ENCODE peak calls at places on chromosomes 2 and 18, in nine cellular contexts. C is Karpas-422; Y is naive thymus-derived CD4-positive, alpha-beta T cell; I is GM23338; G is fibroblast of the aortic adventitia; R is effector memory CD4-positive, alpha-beta T cell; B is IMR-90; M is SJSA1; N is OCI-LY7. U is an unnamed sample.

GRCh38 chr18:55353391-55353790 is 234.6 kb downstream of the TCF4 start:
- DNase-seq in G (no peak), C (no peak), I (no peak), B (no peak), M (no peak), Y (no peak), N (no peak), R (no peak), U (no peak)

GRCh38 chr2:81583311-81584108 is 1279.0 kb upstream of the LRRTM1 start:
- DNase-seq in I (no peak), C (no peak), Y (no peak), B (no peak), R (no peak), G (no peak), M (no peak), N (no peak), U (no peak)

GRCh38 chr18:37538526-37539205 is 26.9 kb downstream of the CELF4 start:
- DNase-seq in Y (no peak), G (no peak), M (no peak), I (peak; percentile 41), B (no peak), R (no peak), C (no peak), N (no peak), U (no peak)

GRCh38 chr2:13504808-13505207 is 788.1 kb downstream of the TRIB2 start:
- DNase-seq in R (no peak), N (no peak), M (no peak), C (no peak), Y (no peak), B (no peak), G (no peak), I (no peak), U (no peak)

GRCh38 chr2:96118698-96119388 is 2.5 kb upstream of the ADRA2B start:
- DNase-seq in Y (no peak), I (no peak), B (no peak), G (no peak), N (no peak), M (no peak), R (no peak), C (no peak), U (no peak)

GRCh38 chr2:238920053-238920452 is 72.2 kb downstream of the TWIST2 start:
- DNase-seq in G (no peak), B (no peak), Y (no peak), M (no peak), I (no peak), R (no peak), N (no peak), C (no peak), U (no peak)

GRCh38 chr2:236855866-236856855 is 229.5 kb upstream of the COPS8 start:
- DNase-seq in C (no peak), Y (no peak), I (no peak), B (no peak), M (no peak), R (no peak), N (no peak), G (no peak), U (peak; percentile 40)

GRCh38 chr2:44916291-44916690 is 25.2 kb upstream of the SIX3 start:
- DNase-seq in N (no peak), C (no peak), G (no peak), Y (no peak), M (no peak), I (no peak), R (no peak), B (no peak), U (no peak)

GRCh38 chr18:46152436-46152807 is 48.2 kb downstream of the HAUS1 start:
- DNase-seq in B (peak; percentile 83), C (no peak), Y (no peak), I (no peak), G (peak; percentile 65), M (peak; percentile 83), R (no peak), N (no peak), U (no peak)

DNA sequence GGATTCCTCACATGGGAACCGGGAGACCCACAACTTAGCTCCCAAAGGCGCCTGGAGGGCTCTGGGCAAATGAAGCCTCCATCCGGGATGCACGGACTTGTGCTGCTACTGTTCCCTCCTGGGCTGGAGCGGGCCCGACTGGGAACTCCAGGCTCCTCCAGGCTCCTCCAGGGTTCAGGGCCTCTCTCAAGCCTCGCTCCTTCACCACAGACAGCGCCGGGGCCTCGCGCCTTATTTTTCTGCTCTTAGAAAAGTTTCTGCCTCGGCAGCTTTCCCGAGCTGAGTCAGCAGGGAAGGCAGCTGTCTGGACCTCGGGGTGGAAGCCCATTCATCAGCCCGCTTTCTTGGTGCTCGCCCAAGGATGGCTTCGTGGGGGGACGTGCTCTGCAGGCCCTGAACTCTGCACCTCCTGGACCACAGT is 13.0 kb upstream of the TEX51 start:
- DNase-seq in B (peak; percentile 28), Y (no peak), G (peak; percentile 33), R (no peak), I (peak; percentile 44), M (peak; percentile 38), C (no peak), N (no peak), U (no peak)
- H3K4me3 ChIP-seq in B (no peak overlapping the region), Y (no peak overlapping the region), G (peak overlapping the region; percentile 44), R (no peak overlapping the region), I (peak overlapping the region; percentile 53), M (no peak overlapping the region), C (no peak overlapping the region), N (no peak overlapping the region), U (peak overlapping the region; percentile 33)

GRCh38 chr2:19901458-19902271 is at the start of gene TTC32:
- DNase-seq in I (peak; percentile 93), N (peak; percentile 94), C (peak; percentile 97), B (peak; percentile 94), Y (peak; percentile 95), R (peak; percentile 92), M (peak; percentile 94), G (peak; percentile 97), U (peak; percentile 96)

GRCh38 chr2:19901201-19901457 is 654 bp downstream of the TTC32 start:
- DNase-seq in B (no peak), I (no peak), Y (no peak), R (no peak), C (no peak), M (no peak), N (no peak), G (no peak), U (no peak)

GRCh38 chr2:19898592-19899329 is 3.0 kb downstream of the TTC32 start:
- DNase-seq in B (no peak), G (no peak), R (no peak), I (no peak), N (no peak), Y (no peak), C (no peak), M (no peak), U (no peak)

GRCh38 chr2:19900536-19901200 is 1.1 kb downstream of the TTC32 start:
- DNase-seq in C (peak; percentile 57), M (no peak), Y (peak; percentile 52), B (no peak), N (peak; percentile 47), R (no peak), I (peak; percentile 11), G (peak; percentile 44), U (no peak)

DNA sequence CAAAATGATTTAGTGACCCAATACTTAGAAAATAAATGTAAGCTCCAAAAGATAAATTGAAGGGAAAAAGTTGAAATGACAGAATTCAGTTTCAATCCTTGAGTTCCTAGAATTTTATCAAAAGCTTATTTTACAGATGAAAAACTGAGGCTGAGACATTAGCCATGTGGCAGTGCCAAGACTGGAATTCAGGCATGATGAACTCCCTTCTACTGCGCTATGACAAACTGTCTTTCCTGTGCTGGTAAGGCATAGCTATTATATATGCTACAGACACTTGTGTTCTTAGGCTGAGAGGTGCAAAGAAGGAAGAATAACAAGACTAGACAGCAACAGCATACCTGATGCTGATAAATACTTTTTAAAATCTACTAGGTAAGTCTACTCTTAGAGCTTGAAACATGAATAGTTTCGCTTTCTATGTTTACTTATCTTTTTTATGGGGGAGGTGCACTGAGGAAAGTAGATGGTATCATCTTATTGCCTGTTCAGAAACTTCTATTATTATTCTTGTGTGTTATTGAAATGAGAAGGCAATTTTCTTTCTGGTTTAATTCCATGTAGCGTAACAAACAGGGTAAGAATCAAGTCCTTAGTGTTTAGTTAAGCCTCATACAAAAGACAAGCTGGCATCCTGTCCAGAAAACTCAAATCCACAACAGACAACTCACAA is 1.8 kb downstream of the TTC32 start:
- DNase-seq in B (no peak), G (no peak), R (no peak), I (no peak), N (peak; percentile 12), C (no peak), M (no peak), Y (no peak), U (no peak)
- H3K4me3 ChIP-seq in B (peak overlapping the region; percentile 76), G (peak overlapping the region; percentile 94), R (peak overlapping the region; percentile 87), I (peak overlapping the region; percentile 78), N (peak overlapping the region; percentile 89), C (peak overlapping the region; percentile 82), M (peak overlapping the region; percentile 72), Y (peak overlapping the region; percentile 95), U (peak overlapping the region; percentile 79)

DNA sequence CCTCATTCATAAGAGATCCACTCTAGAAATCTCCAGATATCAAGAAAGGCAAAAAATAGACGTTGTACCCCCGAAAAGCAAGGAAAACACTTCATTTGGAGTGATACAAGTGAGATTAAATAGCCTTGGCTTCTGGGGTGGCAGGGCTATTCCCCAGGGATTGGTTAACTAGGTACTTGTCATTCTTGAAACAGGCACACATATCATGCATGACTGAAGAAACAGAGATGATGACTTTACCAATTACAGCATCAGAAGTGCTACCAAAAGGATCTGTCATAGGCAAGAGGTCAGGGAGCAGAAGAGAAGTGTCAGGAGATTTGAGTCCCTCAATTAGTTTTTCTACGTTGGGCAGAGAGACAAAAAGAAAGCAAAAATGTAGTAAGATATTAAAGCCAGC is 45.2 kb upstream of the NFU1 start:
- DNase-seq in C (peak; percentile 66), R (no peak), N (peak; percentile 30), B (no peak), Y (no peak), M (no peak), I (no peak), G (no peak), U (no peak)
- H3K4me3 ChIP-seq in C (no peak overlapping the region), R (no peak overlapping the region), N (no peak overlapping the region), B (no peak overlapping the region), Y (no peak overlapping the region), M (no peak overlapping the region), I (no peak overlapping the region), G (no peak overlapping the region), U (no peak overlapping the region)

GRCh38 chr18:5518179-5518770 is 25.5 kb downstream of the EPB41L3 start:
- DNase-seq in Y (no peak), I (no peak), R (no peak), N (no peak), M (no peak), B (no peak), C (no peak), G (no peak), U (no peak)

GRCh38 chr18:5518899-5519371 is 24.9 kb downstream of the EPB41L3 start:
- DNase-seq in M (no peak), N (no peak), C (no peak), R (no peak), G (peak; percentile 80), I (no peak), Y (no peak), B (peak; percentile 71), U (no peak)

GRCh38 chr18:5521000-5521399 is 22.8 kb downstream of the EPB41L3 start:
- DNase-seq in B (no peak), Y (no peak), G (no peak), N (no peak), R (no peak), C (no peak), M (no peak), I (no peak), U (no peak)

GRCh38 chr18:5520464-5520863 is 23.3 kb downstream of the EPB41L3 start:
- DNase-seq in R (no peak), C (no peak), G (no peak), B (no peak), I (no peak), M (no peak), Y (no peak), N (no peak), U (no peak)

GRCh38 chr18:5519448-5520362 is 24.1 kb downstream of the EPB41L3 start:
- DNase-seq in N (no peak), I (peak; percentile 14), C (no peak), B (peak; percentile 17), M (no peak), R (no peak), Y (no peak), G (peak; percentile 73), U (no peak)
- H3K4me3 ChIP-seq in N (no peak overlapping the region), I (no peak overlapping the region), C (no peak overlapping the region), B (no peak overlapping the region), M (no peak overlapping the region), R (no peak overlapping the region), Y (no peak overlapping the region), G (peak overlapping the region; percentile 51), U (peak overlapping the region; percentile 20)